ENCODE peak calls at places on chromosomes 12 and 14, in four cellular contexts. L, F, G and O are unnamed samples.

GRCh38 chr12:109469516-109469915 is 7.6 kb downstream of the KCTD10 start:
- DNase-seq in L (no peak), F (no peak), G (no peak), O (no peak)

GRCh38 chr12:33438890-33439586 is 581 bp downstream of the SYT10 start:
- DNase-seq in L (no peak), F (peak), G (no peak), O (no peak)

GRCh38 chr12:53234236-53234635 is 2.2 kb upstream of the RARG start:
- DNase-seq in L (no peak), F (no peak), G (no peak), O (no peak)

GRCh38 chr12:230925-231671 is 17.1 kb upstream of the SLC6A12 start:
- DNase-seq in L (no peak), F (no peak), G (no peak), O (no peak)

GRCh38 chr12:22271036-22271435 is 63.5 kb downstream of the ST8SIA1 start:
- DNase-seq in L (no peak), F (peak), G (peak), O (peak)

GRCh38 chr14:73372529-73372928 is 85.8 kb downstream of the NUMB start:
- DNase-seq in L (no peak), F (no peak), G (no peak), O (no peak)

GRCh38 chr14:33693237-33693636 is 257.6 kb downstream of the EGLN3 start:
- DNase-seq in L (no peak), F (peak), G (peak), O (no peak)

GRCh38 chr12:28242888-28243633 is 52.8 kb downstream of the CCDC91 start:
- DNase-seq in L (no peak), F (peak), G (no peak), O (peak)

GRCh38 chr12:31317471-31318397 is 8.2 kb downstream of the SINHCAF start:
- DNase-seq in L (no peak), F (peak), G (no peak), O (peak)

GRCh38 chr12:132672678-132673077 is 14.5 kb downstream of the POLE start:
- DNase-seq in L (no peak), F (no peak), G (no peak), O (no peak)

GRCh38 chr14:22614240-22614799 is 16.2 kb downstream of the ABHD4 start:
- DNase-seq in L (peak), F (peak), G (peak), O (peak)

GRCh38 chr14:66371776-66372175 is 114.4 kb upstream of the CCDC196 start:
- DNase-seq in L (no peak), F (no peak), G (no peak), O (no peak)

GRCh38 chr14:65833256-65833880 is 420.8 kb downstream of the FUT8 start:
- DNase-seq in L (no peak), F (no peak), G (no peak), O (no peak)

GRCh38 chr14:98736701-98737338 is 535.2 kb downstream of the BCL11B start:
- DNase-seq in L (no peak), F (no peak), G (no peak), O (no peak)

GRCh38 chr12:131321988-131322387 is 368.3 kb downstream of the ADGRD1 start:
- DNase-seq in L (no peak), F (no peak), G (no peak), O (no peak)

GRCh38 chr12:41924111-41924510 is 220.6 kb downstream of the GXYLT1 start:
- DNase-seq in L (no peak), F (no peak), G (no peak), O (no peak)

GRCh38 chr12:46825526-46826414 is at the start of gene SLC38A4:
- DNase-seq in L (peak), F (peak), G (peak), O (peak)

GRCh38 chr12:124915249-124916236 is 1.1 kb upstream of the UBC start:
- DNase-seq in L (peak), F (no peak), G (no peak), O (peak)

GRCh38 chr14:84028205-84028604 is 1501.7 kb upstream of the FLRT2 start:
- DNase-seq in L (no peak), F (no peak), G (no peak), O (no peak)

GRCh38 chr14:24392327-24393098 is 6.3 kb upstream of the NYNRIN start:
- DNase-seq in L (no peak), F (peak), G (no peak), O (peak)

GRCh38 chr14:24013654-24014514 is 25.2 kb downstream of the DHRS4L2 start:
- DNase-seq in L (peak), F (peak), G (peak), O (peak)

GRCh38 chr12:46260153-46260912 is 8.5 kb downstream of the SLC38A1 start:
- DNase-seq in L (no peak), F (peak), G (peak), O (peak)

GRCh38 chr14:104588066-104588857 is 8.7 kb downstream of the C14orf180 start:
- DNase-seq in L (no peak), F (no peak), G (no peak), O (no peak)
- TF ChIP-seq CTCF in L (no peak), F (no peak), G (no peak), O (no peak)

GRCh38 chr12:12358528-12358927 is 1.6 kb downstream of the BORCS5 start:
- DNase-seq in L (no peak), F (no peak), G (no peak), O (no peak)
- H3K4me3 ChIP-seq in L (no peak), F (no peak), G (no peak), O (peak)

DNA sequence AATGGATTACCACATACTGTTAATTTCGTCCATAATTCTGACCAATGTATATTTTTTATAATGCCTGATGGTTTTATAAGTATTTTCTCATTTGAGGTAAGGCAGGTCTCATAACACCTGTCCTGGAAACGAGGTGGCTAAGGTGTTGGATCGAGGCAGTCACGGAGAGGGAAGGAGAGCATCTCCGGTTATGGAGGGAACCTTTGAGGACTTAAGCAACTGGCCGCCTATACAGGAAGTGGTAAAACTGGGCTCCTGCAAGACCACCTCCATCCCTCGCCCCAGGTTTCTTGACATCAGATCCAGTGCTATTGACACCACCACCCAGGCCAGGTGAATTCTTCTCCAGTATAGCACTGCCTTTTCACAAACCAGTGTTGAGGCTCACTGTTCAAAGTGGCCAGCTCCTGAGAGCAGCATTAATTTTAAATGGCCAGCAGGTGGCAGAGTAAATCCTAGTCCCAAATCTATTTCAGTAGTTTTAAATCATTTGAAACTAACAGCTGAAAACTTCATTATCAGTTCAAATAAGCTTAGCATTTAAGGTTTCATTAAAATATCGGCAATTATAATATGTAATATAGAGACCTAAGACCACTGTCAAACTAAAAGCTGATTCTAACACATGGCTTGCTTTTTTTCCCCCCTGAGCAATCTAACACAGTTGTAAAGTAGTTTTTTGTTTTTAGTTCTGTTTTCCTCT is 100.8 kb downstream of the PPM1A start:
- DNase-seq in L (peak), F (peak), G (peak), O (peak)
- TF ChIP-seq CTCF in L (peak), F (peak), G (peak), O (peak)

DNA sequence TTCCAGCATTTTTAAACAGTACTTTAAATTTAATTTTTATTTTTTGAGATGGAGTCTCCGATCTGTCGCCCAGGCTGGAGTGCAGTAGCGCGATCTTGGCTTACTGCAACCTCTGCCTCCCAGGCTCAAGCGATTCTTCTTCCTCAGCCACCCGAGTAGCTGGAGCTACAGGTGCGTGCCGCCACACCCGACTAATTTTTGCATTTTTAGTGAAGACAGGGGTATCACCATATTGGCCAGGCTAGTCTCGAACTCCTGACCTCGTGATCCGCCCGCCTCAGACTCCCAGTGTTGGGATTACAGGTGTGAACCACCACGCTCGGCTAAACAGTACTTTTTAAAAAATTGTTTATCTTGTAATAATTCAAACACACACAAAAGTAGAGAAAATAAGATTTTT is 4.2 kb upstream of the FOXJ2 start:
- DNase-seq in L (no peak), F (no peak), G (no peak), O (no peak)
- H3K4me3 ChIP-seq in L (no peak), F (no peak), G (no peak), O (no peak)

DNA sequence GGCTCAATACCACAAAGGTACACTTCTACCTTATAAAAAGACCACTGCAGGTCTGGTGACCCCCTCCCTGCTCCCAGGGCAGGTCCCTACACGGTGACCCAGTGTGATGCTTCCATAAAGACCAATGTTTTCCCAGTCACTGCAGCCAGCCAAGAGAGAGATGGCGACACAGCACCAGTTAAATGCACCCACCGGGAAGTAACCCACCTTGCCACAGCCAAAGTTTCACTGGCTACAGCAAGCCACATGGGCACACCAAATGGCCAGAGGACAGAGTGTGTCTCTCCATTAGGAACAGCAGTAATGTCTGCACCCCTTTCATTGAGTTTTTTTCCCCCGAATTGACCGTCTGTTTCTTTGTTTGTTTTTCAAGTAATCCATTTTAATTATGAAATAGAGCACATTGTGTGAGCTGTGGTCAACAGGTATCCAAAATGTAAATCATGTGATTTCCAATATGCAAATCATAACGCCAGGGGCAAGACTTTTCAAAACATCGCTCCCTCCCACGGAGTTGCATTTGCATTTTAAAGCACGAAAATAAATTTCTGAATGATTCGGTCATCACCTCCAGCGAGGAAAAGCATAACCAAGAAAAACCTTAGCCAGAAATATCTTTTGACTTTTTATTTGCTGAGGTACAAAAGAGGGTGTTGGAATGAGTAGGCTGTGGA is 48.9 kb upstream of the EML1 start:
- DNase-seq in L (no peak), F (peak), G (peak), O (peak)
- TF ChIP-seq CTCF in L (no peak), F (peak), G (peak), O (no peak)

DNA sequence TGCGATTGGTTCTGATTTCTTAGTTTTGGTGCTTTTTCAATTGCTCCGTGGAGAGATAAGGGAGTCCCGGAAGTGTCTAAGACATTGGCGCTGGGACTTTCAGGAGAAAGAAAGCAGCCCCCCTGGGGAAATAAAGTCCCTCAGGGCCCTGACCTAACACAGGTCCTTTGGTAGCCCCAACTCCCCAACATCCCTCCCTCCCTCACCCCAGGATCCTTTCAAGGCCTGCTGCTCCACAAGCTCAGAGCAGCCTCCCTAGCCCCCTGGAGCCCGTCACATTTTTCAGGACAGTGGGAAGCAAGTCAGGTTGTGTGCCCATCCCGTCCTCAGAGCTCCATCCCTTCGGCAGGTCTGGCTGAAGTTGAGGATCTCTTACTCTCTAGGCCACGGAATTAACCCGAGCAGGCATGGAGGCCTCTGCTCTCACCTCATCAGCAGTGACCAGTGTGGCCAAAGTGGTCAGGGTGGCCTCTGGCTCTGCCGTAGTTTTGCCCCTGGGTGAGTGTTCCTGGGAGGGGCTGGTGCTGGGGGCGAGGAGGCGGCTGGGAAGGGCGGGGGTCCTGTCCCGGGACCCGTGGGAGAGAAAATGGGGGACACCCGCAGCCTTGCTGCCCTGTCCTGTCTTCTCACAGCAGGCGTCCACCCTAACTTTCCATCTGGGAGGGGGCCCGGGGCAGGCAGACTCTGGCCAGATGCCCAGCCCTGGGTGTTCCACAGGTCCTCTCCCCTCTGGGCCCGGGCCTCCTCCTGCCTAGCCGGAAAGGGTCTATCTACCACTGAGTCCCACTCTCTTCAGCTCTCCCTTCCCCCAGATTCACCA is 950 bp downstream of the IFI27 start:
- DNase-seq in L (no peak), F (no peak), G (no peak), O (no peak)
- H3K4me3 ChIP-seq in L (no peak), F (no peak), G (no peak), O (no peak)

GRCh38 chr12:38544357-38545066 is 227.9 kb downstream of the ALG10B start:
- DNase-seq in L (no peak), F (no peak), G (no peak), O (no peak)
- TF ChIP-seq CTCF in L (no peak), F (no peak), G (no peak), O (no peak)

DNA sequence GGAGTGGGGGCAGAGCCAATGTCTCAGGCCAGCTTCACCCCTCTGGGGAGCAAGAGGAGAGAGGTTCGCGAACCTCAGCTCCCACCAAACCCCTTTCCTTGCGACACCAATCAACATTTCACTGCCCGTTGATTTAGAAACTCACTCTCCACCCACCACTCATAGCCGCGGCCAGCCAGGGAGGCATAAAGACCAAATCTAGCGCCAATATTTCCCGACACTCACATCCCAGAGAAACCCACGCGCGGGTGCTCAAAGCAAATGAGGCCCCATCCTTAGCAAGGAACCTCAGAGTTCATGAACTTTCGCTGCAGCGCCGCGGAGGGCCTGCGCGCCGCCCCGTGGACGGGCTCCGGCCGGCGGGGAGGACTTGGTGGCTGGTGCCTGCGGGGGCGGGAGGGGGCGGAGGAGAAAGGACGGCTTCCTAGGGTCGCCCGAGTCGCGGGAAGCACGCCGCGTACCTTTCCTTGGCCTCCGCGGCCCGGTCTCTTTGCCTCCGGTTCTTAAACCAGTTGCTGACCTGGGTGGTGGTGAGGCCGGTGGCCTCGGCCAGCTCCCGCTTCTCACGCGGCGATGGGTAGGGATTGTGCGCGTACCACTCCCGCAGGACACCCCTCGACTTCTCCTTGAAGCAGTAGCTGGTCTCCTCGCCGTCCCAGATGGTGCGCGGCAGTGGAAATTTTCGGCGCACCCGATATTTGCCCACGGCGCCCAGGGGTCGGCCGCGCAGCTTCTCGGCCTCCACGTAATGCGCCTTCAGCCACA is 926 bp downstream of the SIX1 start:
- DNase-seq in L (no peak), F (peak), G (no peak), O (no peak)
- H3K4me3 ChIP-seq in L (no peak), F (peak), G (peak), O (peak)